ENCODE peak calls at places on chromosomes 2 and 18, in eight cellular contexts. One of them, this sample, is unnamed.

GRCh38 chr2:25697559-25698341 is 24.4 kb upstream of the DTNB start:
- DNase-seq in fibroblast of lung: peak; percentile 21
- DNase-seq in GM12891: no peak
- DNase-seq in CD4-positive, alpha-beta memory T cell: no peak
- DNase-seq in GM12865: no peak
- DNase-seq in ACHN: no peak
- DNase-seq in stimulated activated CD4-positive, alpha-beta T cell treated with anti-CD3 and anti-CD28 coated beads, Interleukin-2, amount 100 ng/mL, for 48 hours: no peak
- DNase-seq in foreskin fibroblast: peak; percentile 49
- DNase-seq in this sample: no peak

GRCh38 chr2:200199576-200200263 is 106.8 kb upstream of the SPATS2L start:
- DNase-seq in foreskin fibroblast: no peak
- DNase-seq in stimulated activated CD4-positive, alpha-beta T cell treated with anti-CD3 and anti-CD28 coated beads, Interleukin-2, amount 100 ng/mL, for 48 hours: peak; percentile 3
- DNase-seq in fibroblast of lung: no peak
- DNase-seq in GM12891: no peak
- DNase-seq in GM12865: peak; percentile 7
- DNase-seq in ACHN: no peak
- DNase-seq in CD4-positive, alpha-beta memory T cell: no peak
- DNase-seq in this sample: no peak

GRCh38 chr2:118148809-118149208 is 60.5 kb downstream of the INSIG2 start:
- DNase-seq in GM12865: no peak
- DNase-seq in ACHN: no peak
- DNase-seq in GM12891: no peak
- DNase-seq in fibroblast of lung: no peak
- DNase-seq in foreskin fibroblast: no peak
- DNase-seq in stimulated activated CD4-positive, alpha-beta T cell treated with anti-CD3 and anti-CD28 coated beads, Interleukin-2, amount 100 ng/mL, for 48 hours: no peak
- DNase-seq in CD4-positive, alpha-beta memory T cell: no peak
- DNase-seq in this sample: no peak

GRCh38 chr2:63735931-63736820 is 105.5 kb upstream of the UGP2 start:
- DNase-seq in ACHN: no peak
- DNase-seq in foreskin fibroblast: peak; percentile 81
- DNase-seq in stimulated activated CD4-positive, alpha-beta T cell treated with anti-CD3 and anti-CD28 coated beads, Interleukin-2, amount 100 ng/mL, for 48 hours: no peak
- DNase-seq in GM12891: no peak
- DNase-seq in CD4-positive, alpha-beta memory T cell: no peak
- DNase-seq in GM12865: no peak
- DNase-seq in fibroblast of lung: peak; percentile 72
- DNase-seq in this sample: no peak

GRCh38 chr2:8926356-8926755 is 77.1 kb downstream of the MBOAT2 start:
- DNase-seq in stimulated activated CD4-positive, alpha-beta T cell treated with anti-CD3 and anti-CD28 coated beads, Interleukin-2, amount 100 ng/mL, for 48 hours: no peak
- DNase-seq in GM12865: no peak
- DNase-seq in fibroblast of lung: no peak
- DNase-seq in ACHN: no peak
- DNase-seq in foreskin fibroblast: no peak
- DNase-seq in CD4-positive, alpha-beta memory T cell: no peak
- DNase-seq in GM12891: no peak
- DNase-seq in this sample: no peak

GRCh38 chr2:1865716-1866234 is 121.5 kb upstream of the PXDN start:
- DNase-seq in foreskin fibroblast: no peak
- DNase-seq in stimulated activated CD4-positive, alpha-beta T cell treated with anti-CD3 and anti-CD28 coated beads, Interleukin-2, amount 100 ng/mL, for 48 hours: no peak
- DNase-seq in fibroblast of lung: no peak
- DNase-seq in GM12891: no peak
- DNase-seq in ACHN: no peak
- DNase-seq in GM12865: no peak
- DNase-seq in CD4-positive, alpha-beta memory T cell: no peak
- DNase-seq in this sample: no peak

GRCh38 chr2:104641801-104642200 is 212.1 kb upstream of the POU3F3 start:
- DNase-seq in CD4-positive, alpha-beta memory T cell: no peak
- DNase-seq in foreskin fibroblast: no peak
- DNase-seq in stimulated activated CD4-positive, alpha-beta T cell treated with anti-CD3 and anti-CD28 coated beads, Interleukin-2, amount 100 ng/mL, for 48 hours: no peak
- DNase-seq in GM12865: no peak
- DNase-seq in GM12891: no peak
- DNase-seq in fibroblast of lung: no peak
- DNase-seq in ACHN: no peak
- DNase-seq in this sample: no peak

GRCh38 chr2:99789851-99790250 is 300.0 kb upstream of the REV1 start:
- DNase-seq in CD4-positive, alpha-beta memory T cell: no peak
- DNase-seq in ACHN: no peak
- DNase-seq in fibroblast of lung: no peak
- DNase-seq in GM12865: no peak
- DNase-seq in foreskin fibroblast: no peak
- DNase-seq in stimulated activated CD4-positive, alpha-beta T cell treated with anti-CD3 and anti-CD28 coated beads, Interleukin-2, amount 100 ng/mL, for 48 hours: no peak
- DNase-seq in GM12891: no peak
- DNase-seq in this sample: no peak

GRCh38 chr2:237547841-237548416 is 18.4 kb upstream of the PRLH start:
- DNase-seq in stimulated activated CD4-positive, alpha-beta T cell treated with anti-CD3 and anti-CD28 coated beads, Interleukin-2, amount 100 ng/mL, for 48 hours: no peak
- DNase-seq in GM12891: no peak
- DNase-seq in GM12865: no peak
- DNase-seq in ACHN: peak; percentile 15
- DNase-seq in foreskin fibroblast: no peak
- DNase-seq in CD4-positive, alpha-beta memory T cell: no peak
- DNase-seq in fibroblast of lung: peak; percentile 4
- DNase-seq in this sample: no peak

GRCh38 chr2:47226124-47227040 is 71.3 kb upstream of the STPG4 start:
- DNase-seq in GM12891: no peak
- DNase-seq in foreskin fibroblast: no peak
- DNase-seq in fibroblast of lung: peak; percentile 76
- DNase-seq in GM12865: peak; percentile 10
- DNase-seq in CD4-positive, alpha-beta memory T cell: no peak
- DNase-seq in stimulated activated CD4-positive, alpha-beta T cell treated with anti-CD3 and anti-CD28 coated beads, Interleukin-2, amount 100 ng/mL, for 48 hours: no peak
- DNase-seq in ACHN: no peak
- DNase-seq in this sample: no peak

GRCh38 chr18:26208901-26209445 is 17.3 kb upstream of the TAF4B start:
- DNase-seq in GM12865: no peak
- DNase-seq in fibroblast of lung: no peak
- DNase-seq in ACHN: no peak
- DNase-seq in CD4-positive, alpha-beta memory T cell: no peak
- DNase-seq in GM12891: no peak
- DNase-seq in stimulated activated CD4-positive, alpha-beta T cell treated with anti-CD3 and anti-CD28 coated beads, Interleukin-2, amount 100 ng/mL, for 48 hours: no peak
- DNase-seq in foreskin fibroblast: no peak
- DNase-seq in this sample: no peak

GRCh38 chr18:79553154-79553553 is 126.4 kb upstream of the CTDP1 start:
- DNase-seq in CD4-positive, alpha-beta memory T cell: no peak
- DNase-seq in foreskin fibroblast: no peak
- DNase-seq in GM12865: no peak
- DNase-seq in fibroblast of lung: no peak
- DNase-seq in ACHN: no peak
- DNase-seq in stimulated activated CD4-positive, alpha-beta T cell treated with anti-CD3 and anti-CD28 coated beads, Interleukin-2, amount 100 ng/mL, for 48 hours: no peak
- DNase-seq in GM12891: no peak
- DNase-seq in this sample: no peak